ENCODE peak calls at places on chromosomes 7 and 10, in nine cellular contexts. P is AG09309, R is astrocyte of the cerebellum, C is brain microvascular endothelial cell, F is upper lobe of right lung, B is PC-9, L is retinal pigment epithelial cell, G is SK-N-SH, Y is fibroblast of mammary gland. S is an unnamed sample.

GRCh38 chr10:73163096-73163495 is 4.7 kb downstream of the ECD start:
- DNase-seq in P (no peak), R (no peak), C (no peak), F (no peak), B (no peak), L (no peak), G (no peak), Y (peak; percentile 54), S (peak; percentile 12)

GRCh38 chr7:10908600-10908999 is 65.1 kb upstream of the PHF14 start:
- DNase-seq in P (no peak), R (no peak), C (no peak), F (no peak), B (no peak), L (no peak), G (no peak), Y (no peak), S (no peak)

GRCh38 chr10:57849726-57850357 is 417.9 kb downstream of the IPMK start:
- DNase-seq in P (no peak), R (peak; percentile 18), C (no peak), F (no peak), B (no peak), L (no peak), G (peak; percentile 1), Y (peak; percentile 9), S (peak; percentile 52)

GRCh38 chr10:78000956-78001472 is 28.3 kb downstream of the POLR3A start:
- DNase-seq in P (no peak), R (no peak), C (no peak), F (no peak), B (no peak), L (no peak), G (no peak), Y (no peak), S (no peak)

GRCh38 chr7:32659853-32660252 is 164.6 kb downstream of the AVL9 start:
- DNase-seq in P (no peak), R (no peak), C (no peak), F (no peak), B (no peak), L (no peak), G (no peak), Y (no peak), S (no peak)

GRCh38 chr7:155276032-155276799 is 21.5 kb upstream of the INSIG1 start:
- DNase-seq in P (no peak), R (no peak), C (no peak), F (peak; percentile 30), B (no peak), L (no peak), G (no peak), Y (no peak), S (peak; percentile 12)

GRCh38 chr10:36393800-36394199 is 731.6 kb upstream of the ANKRD30A start:
- DNase-seq in P (no peak), R (no peak), C (no peak), F (no peak), B (no peak), L (no peak), G (no peak), Y (peak; percentile 16), S (peak; percentile 23)

GRCh38 chr10:11975795-11976194 is 66.8 kb downstream of the UPF2 start:
- DNase-seq in P (no peak), R (no peak), C (no peak), F (no peak), B (peak; percentile 52), L (no peak), G (no peak), Y (no peak), S (peak; percentile 5)

GRCh38 chr7:17769918-17770317 is 170.4 kb downstream of the SNX13 start:
- DNase-seq in P (peak; percentile 23), R (peak; percentile 66), C (peak; percentile 75), F (no peak), B (peak; percentile 71), L (no peak), G (peak; percentile 48), Y (peak; percentile 81), S (peak; percentile 85)

GRCh38 chr10:1022413-1022812 is 3.2 kb downstream of the IDI2 start:
- DNase-seq in P (no peak), R (no peak), C (no peak), F (no peak), B (no peak), L (no peak), G (no peak), Y (peak; percentile 7), S (no peak)

GRCh38 chr7:130363156-130363847 is 17.0 kb upstream of the CPA1 start:
- DNase-seq in P (peak; percentile 89), R (peak; percentile 91), C (peak; percentile 95), F (no peak), B (peak; percentile 96), L (peak; percentile 95), G (no peak), Y (peak; percentile 98), S (peak; percentile 89)
- TF ChIP-seq CTCF in P (no peak), R (no peak), C (no peak), F (no peak), B (no peak), L (no peak), G (no peak), Y (no peak), S (no peak)

GRCh38 chr7:101017099-101017777 is 2.6 kb upstream of the MUC17 start:
- DNase-seq in P (peak; percentile 40), R (peak; percentile 6), C (peak; percentile 84), F (peak; percentile 75), B (peak; percentile 58), L (peak; percentile 7), G (peak; percentile 82), Y (peak; percentile 82), S (peak; percentile 89)
- H3K4me3 ChIP-seq in P (peak overlapping the region; percentile 90), R (peak overlapping the region; percentile 37), C (peak overlapping the region; percentile 64), F (peak overlapping the region; percentile 41), B (peak overlapping the region; percentile 21), L (peak overlapping the region; percentile 43), G (no peak overlapping the region), Y (peak overlapping the region; percentile 58), S (peak overlapping the region; percentile 40)

DNA sequence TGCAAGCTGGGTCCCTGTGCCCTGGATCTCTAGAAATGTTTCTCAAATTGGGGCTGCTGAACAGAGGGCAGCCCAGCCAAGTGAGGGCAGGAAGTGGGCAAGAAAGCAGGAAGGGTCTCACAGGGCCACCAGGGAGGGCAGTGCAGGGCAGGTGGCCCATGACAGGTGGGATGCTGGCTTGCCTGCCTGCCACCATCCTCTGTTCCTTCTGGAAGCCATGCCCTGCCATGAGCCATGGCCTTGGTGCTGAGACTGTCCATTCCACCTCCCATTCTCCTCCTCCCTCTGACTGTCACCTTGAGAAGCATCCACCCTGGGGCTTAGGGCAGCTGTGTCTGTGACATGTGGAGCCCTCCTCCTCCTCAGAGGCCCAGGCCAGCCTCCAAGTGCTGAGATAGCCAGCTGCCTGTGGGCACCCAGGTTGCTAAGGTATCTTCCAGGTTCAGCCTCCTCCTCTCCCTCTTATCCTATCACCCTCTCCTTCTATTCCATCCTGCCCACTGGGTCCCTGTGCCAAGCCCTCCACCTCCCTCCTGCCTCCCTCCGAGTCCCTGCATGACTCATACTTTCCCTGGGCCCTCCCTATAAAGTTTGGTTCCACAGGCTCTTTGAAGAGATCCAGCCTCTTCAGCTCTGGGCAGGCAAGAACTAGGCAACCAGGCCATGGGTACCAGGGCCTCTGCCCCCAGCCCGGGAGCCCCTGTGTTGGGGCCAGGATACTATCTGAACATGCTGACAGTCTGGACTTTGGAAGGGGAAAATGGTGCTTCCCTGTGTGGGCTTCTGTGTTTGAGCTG is 1.3 kb downstream of the VSIR start:
- DNase-seq in P (peak; percentile 47), R (no peak), C (peak; percentile 43), F (no peak), B (peak; percentile 76), L (no peak), G (no peak), Y (peak; percentile 65), S (peak; percentile 73)
- TF ChIP-seq CTCF in P (no peak), R (no peak), C (no peak), F (no peak), B (no peak), L (no peak), G (no peak), Y (no peak), S (no peak)

GRCh38 chr10:103491729-103492364 is 1.7 kb upstream of the NEURL1 start:
- DNase-seq in P (peak; percentile 91), R (peak; percentile 62), C (peak; percentile 85), F (no peak), B (peak; percentile 63), L (peak; percentile 53), G (peak; percentile 86), Y (peak; percentile 94), S (peak; percentile 90)
- H3K4me3 ChIP-seq in P (no peak overlapping the region), R (no peak overlapping the region), C (no peak overlapping the region), F (no peak overlapping the region), B (no peak overlapping the region), L (no peak overlapping the region), G (no peak overlapping the region), Y (no peak overlapping the region), S (no peak overlapping the region)

DNA sequence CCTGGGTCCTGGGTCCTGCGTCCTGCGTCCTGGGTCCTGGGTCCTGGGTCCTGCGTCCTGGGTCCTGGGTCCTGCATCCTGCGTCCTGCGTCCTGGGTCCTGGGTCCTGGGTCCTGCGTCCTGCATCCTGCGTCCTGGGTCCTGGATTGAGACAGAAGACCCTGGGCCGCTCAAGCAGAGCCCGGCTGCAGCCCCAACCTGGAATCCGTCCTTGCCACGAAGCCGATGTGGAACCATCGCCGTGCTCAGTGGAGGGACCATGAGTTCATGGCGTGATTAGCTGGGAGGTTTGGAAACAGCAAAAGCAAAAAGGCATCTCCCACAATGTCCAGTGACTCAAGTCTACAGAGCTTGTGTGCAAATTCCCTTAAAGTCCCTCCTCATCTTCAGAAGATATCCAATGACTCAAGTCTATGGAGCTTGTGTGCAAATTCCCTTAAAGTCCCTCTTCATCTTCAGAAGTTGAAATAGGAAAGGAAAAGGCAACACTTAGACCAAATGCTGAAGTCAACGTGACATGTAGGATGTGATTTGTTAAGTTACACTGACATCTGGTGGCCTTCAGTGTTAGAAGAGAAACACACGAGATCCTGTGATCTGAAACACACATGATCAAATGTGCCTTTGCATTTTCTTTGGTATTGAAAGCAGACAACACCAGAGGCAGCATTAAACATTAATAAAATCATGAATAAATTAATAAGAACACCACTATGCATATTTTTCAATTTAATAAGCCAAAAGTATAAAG is 179.9 kb downstream of the PTPRN2 start:
- DNase-seq in P (no peak), R (peak; percentile 8), C (peak; percentile 36), F (peak; percentile 27), B (no peak), L (no peak), G (peak; percentile 74), Y (peak; percentile 40), S (peak; percentile 55)
- TF ChIP-seq CTCF in P (no peak), R (peak; percentile 10), C (no peak), F (peak; percentile 44), B (peak; percentile 70), L (no peak), G (peak; percentile 26), Y (peak; percentile 8), S (no peak)

GRCh38 chr10:104642311-104643022 is 1.4 kb downstream of the SORCS3 start:
- DNase-seq in P (no peak), R (peak; percentile 4), C (no peak), F (no peak), B (no peak), L (no peak), G (peak; percentile 88), Y (peak; percentile 17), S (no peak)
- H3K4me3 ChIP-seq in P (peak overlapping the region; percentile 17), R (peak overlapping the region; percentile 37), C (no peak overlapping the region), F (no peak overlapping the region), B (no peak overlapping the region), L (peak overlapping the region; percentile 23), G (peak overlapping the region; percentile 39), Y (no peak overlapping the region), S (no peak overlapping the region)

GRCh38 chr7:19663816-19664531 is 44.9 kb downstream of the POLR1F start:
- DNase-seq in P (no peak), R (no peak), C (no peak), F (no peak), B (peak; percentile 49), L (no peak), G (no peak), Y (no peak), S (no peak)

GRCh38 chr7:19670806-19671205 is 38.0 kb downstream of the POLR1F start:
- DNase-seq in P (no peak), R (no peak), C (no peak), F (no peak), B (no peak), L (no peak), G (no peak), Y (no peak), S (no peak)

GRCh38 chr7:19665399-19666008 is 43.3 kb downstream of the POLR1F start:
- DNase-seq in P (no peak), R (peak; percentile 22), C (no peak), F (no peak), B (no peak), L (no peak), G (peak; percentile 39), Y (peak; percentile 69), S (peak; percentile 52)
- TF ChIP-seq CTCF in P (peak; percentile 43), R (no peak), C (peak; percentile 22), F (peak; percentile 64), B (peak; percentile 90), L (peak; percentile 48), G (peak; percentile 93), Y (peak; percentile 64), S (peak; percentile 57)

S was measured in cardiac fibroblast.